ENCODE peak calls at places on chromosomes 4 and X, in five cellular contexts. P, A, L, N and Z are unnamed samples.

GRCh38 chr4:8550691-8551090 is 29.5 kb upstream of the GPR78 start:
- DNase-seq in N (no peak), L (no peak), A (no peak), P (no peak), Z (no peak)

GRCh38 chr4:2436761-2437474 is 18.2 kb downstream of the CFAP99 start:
- DNase-seq in N (no peak), L (no peak), A (no peak), P (no peak), Z (no peak)

GRCh38 chr4:185838514-185839203 is 26.7 kb upstream of the SORBS2 start:
- DNase-seq in A (no peak), P (no peak), L (no peak), N (no peak), Z (no peak)

GRCh38 chr4:24611575-24611974 is 27.2 kb upstream of the DHX15 start:
- DNase-seq in L (no peak), P (no peak), N (no peak), A (no peak), Z (no peak)

GRCh38 chr4:79334341-79334740 is 8.5 kb upstream of the NAA11 start:
- DNase-seq in N (no peak), P (no peak), A (no peak), L (no peak), Z (no peak)

GRCh38 chr4:185831125-185831815 is 19.3 kb upstream of the SORBS2 start:
- DNase-seq in A (no peak), N (no peak), P (no peak), L (no peak), Z (no peak)

GRCh38 chr4:57369446-57369845 is 259.3 kb upstream of the IGFBP7 start:
- DNase-seq in A (peak; percentile 20), P (no peak), L (no peak), N (no peak), Z (no peak)

GRCh38 chr4:6307891-6308290 is 38.2 kb downstream of the WFS1 start:
- DNase-seq in P (no peak), L (no peak), A (no peak), N (no peak), Z (no peak)

GRCh38 chrX:110167952-110168451 is 149.9 kb downstream of the AMMECR1 start:
- DNase-seq in A (no peak), N (peak; percentile 25), P (peak; percentile 27), L (no peak), Z (peak; percentile 24)

GRCh38 chr4:106981431-106981830 is 54.7 kb downstream of the DKK2 start:
- DNase-seq in N (no peak), L (no peak), A (no peak), P (no peak), Z (no peak)

GRCh38 chr4:146916479-146917076 is 29.1 kb downstream of the TTC29 start:
- DNase-seq in P (peak; percentile 5), A (peak; percentile 72), N (peak; percentile 69), L (no peak), Z (no peak)

GRCh38 chrX:85084770-85085393 is 81.2 kb downstream of the APOOL start:
- DNase-seq in L (no peak), P (peak; percentile 6), N (peak; percentile 57), A (peak; percentile 54), Z (no peak)

GRCh38 chr4:53592686-53593641 is 1.7 kb upstream of the LNX1 start:
- DNase-seq in A (peak; percentile 42), N (peak; percentile 47), P (no peak), L (peak; percentile 47), Z (no peak)

GRCh38 chr4:107931775-107932321 is 499 bp downstream of the CYP2U1 start:
- DNase-seq in L (no peak), A (no peak), P (no peak), N (no peak), Z (peak; percentile 39)

GRCh38 chr4:80926446-80926845 is 104.1 kb upstream of the BMP3 start:
- DNase-seq in L (no peak), P (no peak), A (no peak), N (peak; percentile 20), Z (no peak)

GRCh38 chrX:147079974-147080373 is 265.4 kb upstream of the CXorf51A start:
- DNase-seq in N (no peak), A (no peak), L (no peak), P (no peak), Z (no peak)

GRCh38 chr4:79855081-79855480 is 217.9 kb downstream of the ANTXR2 start:
- DNase-seq in P (no peak), N (peak; percentile 41), A (no peak), L (no peak), Z (no peak)

GRCh38 chr4:153161599-153161971 is 42.7 kb upstream of the TRIM2 start:
- DNase-seq in A (no peak), N (no peak), P (peak; percentile 20), L (no peak), Z (no peak)

GRCh38 chr4:162506253-162506652 is 342.5 kb upstream of the FSTL5 start:
- DNase-seq in N (peak; percentile 80), A (peak; percentile 10), P (no peak), L (no peak), Z (no peak)

GRCh38 chrX:46117234-46117633 is 428.0 kb downstream of the ZNF674 start:
- DNase-seq in N (no peak), L (peak; percentile 22), P (no peak), A (no peak), Z (no peak)

GRCh38 chrX:109511113-109511512 is 25.5 kb upstream of the NXT2 start:
- DNase-seq in A (no peak), L (no peak), N (no peak), P (no peak), Z (no peak)

GRCh38 chr4:150591284-150591874 is 9.4 kb downstream of the MAB21L2 start:
- DNase-seq in L (no peak), P (no peak), A (no peak), N (peak; percentile 31), Z (no peak)

GRCh38 chr4:150316332-150317205 is 238.3 kb downstream of the DCLK2 start:
- DNase-seq in N (no peak), A (peak; percentile 26), P (no peak), L (no peak), Z (no peak)

GRCh38 chr4:125097729-125098128 is 217.0 kb upstream of the FAT4 start:
- DNase-seq in A (no peak), N (no peak), P (no peak), L (no peak), Z (no peak)

GRCh38 chr4:144787365-144788263 is 141.7 kb downstream of the HHIP start:
- DNase-seq in N (peak; percentile 72), A (peak; percentile 71), P (peak; percentile 13), L (no peak), Z (no peak)

GRCh38 chr4:53489279-53489889 is 101.9 kb downstream of the LNX1 start:
- DNase-seq in P (peak; percentile 75), N (peak; percentile 47), L (no peak), A (peak; percentile 53), Z (no peak)

GRCh38 chr4:152853293-152853692 is 73.5 kb downstream of the ARFIP1 start:
- DNase-seq in N (no peak), L (no peak), P (no peak), A (no peak), Z (no peak)

GRCh38 chrX:12011075-12011474 is 127.2 kb upstream of the FRMPD4 start:
- DNase-seq in P (peak; percentile 52), A (no peak), L (no peak), N (peak; percentile 59), Z (no peak)

GRCh38 chrX:138754861-138755260 is 43.3 kb upstream of the FGF13 start:
- DNase-seq in P (no peak), A (no peak), L (no peak), N (no peak), Z (no peak)

GRCh38 chrX:138761380-138761779 is 49.9 kb upstream of the FGF13 start:
- DNase-seq in P (no peak), A (no peak), N (no peak), L (no peak), Z (no peak)

GRCh38 chrX:138759217-138759943 is 47.9 kb upstream of the FGF13 start:
- DNase-seq in N (no peak), A (no peak), P (no peak), L (no peak), Z (no peak)

DNA sequence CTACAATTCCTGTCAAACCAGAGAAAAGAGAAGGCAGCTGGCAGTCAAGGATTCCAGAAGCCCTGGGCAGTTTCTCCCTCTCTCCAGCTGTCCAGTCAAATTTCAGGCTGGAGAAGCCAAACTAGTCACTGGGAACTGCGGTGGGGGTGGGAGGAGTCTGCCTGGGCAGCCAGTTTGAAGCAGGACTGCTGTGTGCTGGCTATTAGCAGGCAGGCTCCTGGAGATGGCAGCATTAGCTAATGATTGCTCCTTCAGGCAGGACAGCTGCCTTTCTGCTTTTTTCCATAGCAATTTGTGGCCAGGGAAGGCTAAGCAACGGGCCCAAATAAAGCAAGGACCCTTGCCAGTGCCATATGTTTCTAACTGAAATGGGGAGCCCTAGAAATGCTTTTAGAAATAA is 44.7 kb upstream of the FGF13 start:
- DNase-seq in N (peak; percentile 1), A (peak; percentile 3), L (peak; percentile 22), P (no peak), Z (no peak)
- TF ChIP-seq CTCF in N (no peak), A (no peak), L (no peak), P (no peak), Z (no peak)

DNA sequence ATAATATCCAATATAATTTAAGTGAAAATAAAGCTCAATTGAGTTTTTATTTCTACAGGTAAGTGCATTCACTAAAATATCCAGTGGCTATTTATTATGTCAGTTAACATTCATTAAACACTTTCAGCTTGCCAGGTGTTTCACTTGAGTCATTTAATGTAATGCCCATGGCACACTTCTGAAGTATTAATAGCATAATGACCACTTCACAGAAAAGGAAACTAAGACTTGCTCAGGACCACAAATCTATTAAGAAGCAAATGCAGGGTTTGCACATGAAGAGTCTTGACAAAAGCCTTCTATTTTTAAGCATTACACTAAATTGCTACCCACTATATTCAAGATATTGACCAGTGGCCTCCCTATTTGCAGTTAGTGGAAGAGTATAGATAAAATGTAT is 612.7 kb downstream of the KCTD8 start:
- DNase-seq in A (no peak), L (no peak), N (no peak), P (no peak), Z (no peak)
- TF ChIP-seq CTCF in A (no peak), L (no peak), N (no peak), P (no peak), Z (no peak)

DNA sequence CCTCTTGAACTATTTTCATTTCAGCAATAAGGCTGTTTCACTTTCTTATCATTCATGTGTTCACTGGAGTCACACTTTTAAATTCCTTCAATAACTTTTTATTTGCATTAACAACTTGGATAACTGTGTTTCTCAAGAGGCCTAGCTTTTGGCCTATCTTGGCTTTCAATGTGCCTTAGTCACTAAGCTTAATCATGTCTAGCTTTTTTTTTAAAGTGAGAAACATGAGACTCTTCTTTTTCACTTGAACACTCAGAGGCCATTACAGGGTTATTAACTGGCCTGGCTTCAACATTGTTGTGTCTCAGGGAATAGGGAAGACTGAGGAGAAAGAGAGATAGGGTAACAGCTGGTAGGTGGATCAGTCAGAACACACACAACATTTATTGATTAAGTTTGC is 64.0 kb upstream of the VCX2 start:
- DNase-seq in P (no peak), L (no peak), A (peak; percentile 11), N (peak; percentile 20), Z (no peak)
- TF ChIP-seq CTCF in P (no peak), L (no peak), A (no peak), N (no peak), Z (no peak)

GRCh38 chr4:32460972-32461371 is 1740.8 kb downstream of the PCDH7 start:
- DNase-seq in N (no peak), L (no peak), A (no peak), P (no peak), Z (no peak)

DNA sequence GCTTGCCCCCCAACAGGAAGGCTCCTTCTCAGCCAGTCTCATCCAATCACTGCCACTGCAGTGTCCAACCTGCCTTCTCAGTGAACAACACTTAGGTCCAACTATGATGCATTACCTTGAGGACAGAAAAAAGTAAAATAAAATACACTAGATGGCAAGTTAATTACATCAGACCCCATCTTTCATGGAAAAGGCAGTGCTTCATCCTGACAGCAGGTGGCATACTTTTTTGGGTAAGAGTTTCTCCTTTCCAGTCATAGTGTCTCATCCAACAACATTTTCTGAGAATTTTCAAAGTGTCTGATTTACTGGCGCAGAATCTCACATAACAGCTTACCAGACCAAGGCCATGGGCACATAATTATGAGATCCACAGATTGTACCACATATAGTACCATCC is 1742.8 kb downstream of the PCDH7 start:
- DNase-seq in A (peak; percentile 55), N (peak; percentile 60), L (no peak), P (no peak), Z (no peak)
- TF ChIP-seq CTCF in A (peak; percentile 70), N (peak; percentile 72), L (peak; percentile 40), P (peak; percentile 41), Z (no peak)